ENCODE peak calls at places on chromosomes 1 and 21, in ten cellular contexts. V, W, N, C, R, X, E, I, Q and U are unnamed samples.

GRCh38 chr1:205983925-205984725 is 19.1 kb downstream of the RAB7B start:
- DNase-seq in X (peak; percentile 72), C (peak; percentile 57), N (peak; percentile 72), R (peak; percentile 80), W (peak; percentile 46), Q (peak; percentile 86), I (no peak), V (peak; percentile 68), E (peak; percentile 91), U (peak; percentile 23)

GRCh38 chr1:87239997-87240396 is 88.7 kb upstream of the LMO4 start:
- DNase-seq in V (no peak), C (no peak), Q (no peak), N (no peak), E (no peak), X (no peak), I (no peak), W (no peak), R (no peak), U (no peak)

GRCh38 chr1:220690140-220691038 is at the start of gene C1orf115:
- DNase-seq in I (peak; percentile 88), X (peak; percentile 96), Q (peak; percentile 85), R (peak; percentile 68), V (peak; percentile 89), E (peak; percentile 75), W (peak; percentile 88), C (peak; percentile 81), N (peak; percentile 87), U (peak; percentile 54)

GRCh38 chr1:100785399-100786082 is 66.0 kb downstream of the VCAM1 start:
- DNase-seq in W (no peak), X (no peak), R (no peak), V (no peak), N (no peak), Q (peak; percentile 40), E (no peak), C (no peak), I (no peak), U (peak; percentile 36)

GRCh38 chr1:24107462-24108225 is 4.3 kb downstream of the MYOM3 start:
- DNase-seq in N (no peak), C (peak; percentile 24), R (no peak), Q (no peak), W (peak; percentile 52), E (no peak), V (no peak), I (no peak), X (no peak), U (no peak)

GRCh38 chr1:226688056-226688748 is 50.9 kb downstream of the ITPKB start:
- DNase-seq in C (no peak), X (no peak), Q (peak; percentile 34), E (no peak), N (peak; percentile 59), R (no peak), V (no peak), I (no peak), W (no peak), U (no peak)

GRCh38 chr1:95265106-95265505 is 31.1 kb downstream of the RWDD3 start:
- DNase-seq in V (no peak), N (no peak), E (no peak), I (no peak), R (no peak), W (no peak), X (no peak), Q (no peak), C (no peak), U (no peak)

GRCh38 chr1:40830419-40830943 is 31.7 kb downstream of the CITED4 start:
- DNase-seq in R (no peak), W (no peak), V (no peak), I (no peak), C (no peak), N (no peak), X (no peak), E (no peak), Q (no peak), U (no peak)

GRCh38 chr1:82492168-82492567 is 691.4 kb downstream of the ADGRL2 start:
- DNase-seq in W (no peak), C (no peak), Q (no peak), X (no peak), R (no peak), N (no peak), E (no peak), I (no peak), V (no peak), U (no peak)

GRCh38 chr1:29022615-29023014 is 101.1 kb downstream of the TMEM200B start:
- DNase-seq in X (no peak), E (no peak), C (no peak), W (no peak), Q (no peak), I (no peak), R (no peak), N (no peak), V (no peak), U (no peak)

GRCh38 chr1:226983998-226984364 is 43.9 kb downstream of the COQ8A start:
- DNase-seq in N (peak; percentile 62), V (no peak), I (no peak), C (no peak), W (no peak), Q (no peak), E (no peak), R (no peak), X (no peak), U (no peak)

GRCh38 chr1:214568328-214568727 is 16.9 kb upstream of the PTPN14 start:
- DNase-seq in N (no peak), Q (no peak), E (no peak), X (no peak), R (no peak), I (no peak), C (peak; percentile 71), V (no peak), W (no peak), U (no peak)

GRCh38 chr1:177857285-177857684 is 112.6 kb downstream of the SEC16B start:
- DNase-seq in W (no peak), V (no peak), R (no peak), Q (no peak), N (no peak), C (no peak), X (no peak), E (no peak), I (no peak), U (no peak)

GRCh38 chr1:53069265-53069662 is 7.3 kb downstream of the PODN start:
- DNase-seq in C (no peak), R (no peak), N (peak; percentile 52), X (peak; percentile 43), E (no peak), W (no peak), V (no peak), Q (no peak), I (no peak), U (no peak)

GRCh38 chr1:223331929-223332328 is 32.0 kb downstream of the SUSD4 start:
- DNase-seq in E (no peak), X (no peak), V (no peak), R (no peak), I (no peak), N (no peak), Q (no peak), C (no peak), W (no peak), U (no peak)

GRCh38 chr1:157776971-157777386 is at the start of gene FCRL2:
- DNase-seq in R (no peak), W (no peak), Q (no peak), V (no peak), X (no peak), I (no peak), N (no peak), C (no peak), E (no peak), U (peak; percentile 7)

GRCh38 chr1:173478099-173478555 is 992 bp downstream of the PRDX6 start:
- DNase-seq in I (no peak), N (peak; percentile 87), Q (peak; percentile 20), X (no peak), C (peak; percentile 61), W (peak; percentile 47), R (peak; percentile 24), V (peak; percentile 58), E (peak; percentile 67), U (peak; percentile 37)
- TF ChIP-seq POLR2AphosphoS5 in I (no peak), N (peak; percentile 68), Q (no peak), X (no peak), C (no peak), W (no peak), R (no peak), V (peak; percentile 55), E (peak; percentile 77), U (no peak)

DNA sequence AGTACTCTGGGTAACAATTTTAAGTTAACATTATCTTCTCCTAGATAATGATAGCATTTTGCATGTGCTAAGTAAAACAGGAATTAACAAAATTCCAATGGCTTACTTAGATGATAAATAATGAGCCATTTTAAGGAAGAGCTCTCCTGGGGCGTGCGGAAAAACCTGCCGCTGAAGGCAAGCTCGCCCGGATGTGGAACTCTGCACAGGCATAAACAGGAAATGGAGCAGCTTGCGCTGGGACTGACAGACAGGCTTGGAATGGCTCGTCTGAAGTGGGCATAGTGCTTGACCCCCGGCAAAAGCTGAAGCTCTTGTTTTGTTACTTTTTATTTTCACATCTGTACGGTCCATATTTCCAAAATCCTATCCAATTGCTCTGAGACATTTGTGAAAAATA is 169.2 kb downstream of the ZNF281 start:
- DNase-seq in X (no peak), W (no peak), N (no peak), R (no peak), E (no peak), Q (no peak), C (peak; percentile 66), V (no peak), I (no peak), U (no peak)
- TF ChIP-seq POLR2AphosphoS5 in X (no peak), W (no peak), N (no peak), R (no peak), E (no peak), Q (no peak), C (no peak), V (no peak), I (no peak), U (no peak)

GRCh38 chr21:37458669-37459276 is 92.2 kb downstream of the DYRK1A start:
- DNase-seq in E (no peak), I (no peak), V (no peak), Q (peak; percentile 65), W (no peak), R (no peak), X (no peak), N (no peak), C (no peak), U (no peak)
- TF ChIP-seq POLR2AphosphoS5 in E (no peak), I (no peak), V (no peak), Q (no peak), W (no peak), R (no peak), X (no peak), N (no peak), C (no peak), U (no peak)

GRCh38 chr1:145985502-145986439 is 10.6 kb downstream of the TXNIP start:
- DNase-seq in V (peak; percentile 52), N (peak; percentile 87), R (peak; percentile 56), C (peak; percentile 63), I (no peak), W (no peak), Q (peak; percentile 39), X (no peak), E (no peak), U (peak; percentile 84)
- TF ChIP-seq POLR2AphosphoS5 in V (peak; percentile 59), N (peak; percentile 35), R (no peak), C (no peak), I (no peak), W (peak; percentile 49), Q (no peak), X (no peak), E (peak; percentile 37), U (peak; percentile 53)